ENCODE peak calls at places on chromosomes 6 and 20, in eight cellular contexts. One of them, this sample, is unnamed.

GRCh38 chr6:37137881-37138568 is 31.9 kb upstream of the PIM1 start:
- DNase-seq in hypothalamus: no peak
- DNase-seq in EL: no peak
- DNase-seq in lower lobe of right lung: no peak
- DNase-seq in COR-L47: no peak
- DNase-seq in tibial artery: no peak
- DNase-seq in stimulated activated CD4-positive, alpha-beta T cell treated with anti-CD3 and anti-CD28 coated beads, Interleukin-12 subunit alpha, Interleukin-12 subunit beta, amount 100 ng/mL, for 48 hours: no peak
- DNase-seq in NCI-H748 treated with DMSO at 0.1 percent for 48 hours: no peak
- DNase-seq in this sample: no peak

GRCh38 chr6:395432-396125 is 4.0 kb downstream of the IRF4 start:
- DNase-seq in hypothalamus: no peak
- DNase-seq in stimulated activated CD4-positive, alpha-beta T cell treated with anti-CD3 and anti-CD28 coated beads, Interleukin-12 subunit alpha, Interleukin-12 subunit beta, amount 100 ng/mL, for 48 hours: no peak
- DNase-seq in NCI-H748 treated with DMSO at 0.1 percent for 48 hours: no peak
- DNase-seq in tibial artery: no peak
- DNase-seq in EL: no peak
- DNase-seq in lower lobe of right lung: no peak
- DNase-seq in COR-L47: no peak
- DNase-seq in this sample: no peak

GRCh38 chr20:17287503-17287902 is 60.7 kb downstream of the PCSK2 start:
- DNase-seq in COR-L47: no peak
- DNase-seq in tibial artery: no peak
- DNase-seq in lower lobe of right lung: no peak
- DNase-seq in EL: no peak
- DNase-seq in NCI-H748 treated with DMSO at 0.1 percent for 48 hours: no peak
- DNase-seq in stimulated activated CD4-positive, alpha-beta T cell treated with anti-CD3 and anti-CD28 coated beads, Interleukin-12 subunit alpha, Interleukin-12 subunit beta, amount 100 ng/mL, for 48 hours: no peak
- DNase-seq in hypothalamus: no peak
- DNase-seq in this sample: no peak

GRCh38 chr6:111981441-111981840 is 72.5 kb upstream of the CCN6 start:
- DNase-seq in COR-L47: no peak
- DNase-seq in lower lobe of right lung: no peak
- DNase-seq in tibial artery: no peak
- DNase-seq in stimulated activated CD4-positive, alpha-beta T cell treated with anti-CD3 and anti-CD28 coated beads, Interleukin-12 subunit alpha, Interleukin-12 subunit beta, amount 100 ng/mL, for 48 hours: no peak
- DNase-seq in EL: no peak
- DNase-seq in hypothalamus: no peak
- DNase-seq in NCI-H748 treated with DMSO at 0.1 percent for 48 hours: no peak
- DNase-seq in this sample: no peak

GRCh38 chr6:155152211-155153076 is 111.4 kb upstream of the CLDN20 start:
- DNase-seq in COR-L47: no peak
- DNase-seq in NCI-H748 treated with DMSO at 0.1 percent for 48 hours: no peak
- DNase-seq in tibial artery: no peak
- DNase-seq in EL: no peak
- DNase-seq in lower lobe of right lung: no peak
- DNase-seq in stimulated activated CD4-positive, alpha-beta T cell treated with anti-CD3 and anti-CD28 coated beads, Interleukin-12 subunit alpha, Interleukin-12 subunit beta, amount 100 ng/mL, for 48 hours: no peak
- DNase-seq in hypothalamus: no peak
- DNase-seq in this sample: no peak

GRCh38 chr6:62262283-62262682 is 23.7 kb downstream of the KHDRBS2 start:
- DNase-seq in stimulated activated CD4-positive, alpha-beta T cell treated with anti-CD3 and anti-CD28 coated beads, Interleukin-12 subunit alpha, Interleukin-12 subunit beta, amount 100 ng/mL, for 48 hours: no peak
- DNase-seq in NCI-H748 treated with DMSO at 0.1 percent for 48 hours: no peak
- DNase-seq in lower lobe of right lung: no peak
- DNase-seq in EL: no peak
- DNase-seq in hypothalamus: no peak
- DNase-seq in COR-L47: no peak
- DNase-seq in tibial artery: no peak
- DNase-seq in this sample: no peak

GRCh38 chr20:17542993-17543412 is 11.8 kb upstream of the BFSP1 start:
- DNase-seq in stimulated activated CD4-positive, alpha-beta T cell treated with anti-CD3 and anti-CD28 coated beads, Interleukin-12 subunit alpha, Interleukin-12 subunit beta, amount 100 ng/mL, for 48 hours: no peak
- DNase-seq in hypothalamus: no peak
- DNase-seq in COR-L47: no peak
- DNase-seq in NCI-H748 treated with DMSO at 0.1 percent for 48 hours: no peak
- DNase-seq in tibial artery: no peak
- DNase-seq in EL: peak; percentile 75
- DNase-seq in lower lobe of right lung: no peak
- DNase-seq in this sample: no peak

GRCh38 chr6:436308-437041 is 44.9 kb downstream of the IRF4 start:
- DNase-seq in EL: no peak
- DNase-seq in COR-L47: no peak
- DNase-seq in NCI-H748 treated with DMSO at 0.1 percent for 48 hours: no peak
- DNase-seq in lower lobe of right lung: no peak
- DNase-seq in hypothalamus: no peak
- DNase-seq in tibial artery: no peak
- DNase-seq in stimulated activated CD4-positive, alpha-beta T cell treated with anti-CD3 and anti-CD28 coated beads, Interleukin-12 subunit alpha, Interleukin-12 subunit beta, amount 100 ng/mL, for 48 hours: no peak
- DNase-seq in this sample: no peak

GRCh38 chr6:39370021-39370420 is 47.5 kb upstream of the KCNK16 start:
- DNase-seq in tibial artery: no peak
- DNase-seq in EL: no peak
- DNase-seq in hypothalamus: no peak
- DNase-seq in lower lobe of right lung: no peak
- DNase-seq in COR-L47: no peak
- DNase-seq in NCI-H748 treated with DMSO at 0.1 percent for 48 hours: no peak
- DNase-seq in stimulated activated CD4-positive, alpha-beta T cell treated with anti-CD3 and anti-CD28 coated beads, Interleukin-12 subunit alpha, Interleukin-12 subunit beta, amount 100 ng/mL, for 48 hours: no peak
- DNase-seq in this sample: no peak

GRCh38 chr20:33278700-33279099 is 4.3 kb upstream of the BPIFB1 start:
- DNase-seq in NCI-H748 treated with DMSO at 0.1 percent for 48 hours: no peak
- DNase-seq in lower lobe of right lung: no peak
- DNase-seq in COR-L47: no peak
- DNase-seq in tibial artery: peak; percentile 1
- DNase-seq in hypothalamus: no peak
- DNase-seq in stimulated activated CD4-positive, alpha-beta T cell treated with anti-CD3 and anti-CD28 coated beads, Interleukin-12 subunit alpha, Interleukin-12 subunit beta, amount 100 ng/mL, for 48 hours: no peak
- DNase-seq in EL: no peak
- DNase-seq in this sample: no peak

GRCh38 chr6:154882107-154882506 is 113.0 kb upstream of the TIAM2 start:
- DNase-seq in NCI-H748 treated with DMSO at 0.1 percent for 48 hours: no peak
- DNase-seq in hypothalamus: no peak
- DNase-seq in tibial artery: no peak
- DNase-seq in lower lobe of right lung: no peak
- DNase-seq in stimulated activated CD4-positive, alpha-beta T cell treated with anti-CD3 and anti-CD28 coated beads, Interleukin-12 subunit alpha, Interleukin-12 subunit beta, amount 100 ng/mL, for 48 hours: no peak
- DNase-seq in COR-L47: no peak
- DNase-seq in EL: no peak
- DNase-seq in this sample: no peak

GRCh38 chr6:6804843-6805680 is 216.5 kb downstream of the LY86 start:
- DNase-seq in lower lobe of right lung: no peak
- DNase-seq in COR-L47: no peak
- DNase-seq in tibial artery: no peak
- DNase-seq in stimulated activated CD4-positive, alpha-beta T cell treated with anti-CD3 and anti-CD28 coated beads, Interleukin-12 subunit alpha, Interleukin-12 subunit beta, amount 100 ng/mL, for 48 hours: no peak
- DNase-seq in hypothalamus: no peak
- DNase-seq in NCI-H748 treated with DMSO at 0.1 percent for 48 hours: no peak
- DNase-seq in EL: no peak
- DNase-seq in this sample: no peak

GRCh38 chr20:50678213-50678898 is 13.0 kb downstream of the RIPOR3 start:
- DNase-seq in stimulated activated CD4-positive, alpha-beta T cell treated with anti-CD3 and anti-CD28 coated beads, Interleukin-12 subunit alpha, Interleukin-12 subunit beta, amount 100 ng/mL, for 48 hours: no peak
- DNase-seq in lower lobe of right lung: no peak
- DNase-seq in tibial artery: no peak
- DNase-seq in NCI-H748 treated with DMSO at 0.1 percent for 48 hours: no peak
- DNase-seq in EL: no peak
- DNase-seq in COR-L47: no peak
- DNase-seq in hypothalamus: no peak
- DNase-seq in this sample: peak; percentile 72

This sample was measured in ureter.